ENCODE peak calls at places on chromosomes 4 and X, in six cellular contexts. One of them, this sample, is unnamed.
A peak's percentile ranks its signal among the peaks of the same experiment; 100 is the strongest.

GRCh38 chr4:161920304-161921052 is 243.3 kb downstream of the FSTL5 start:
- DNase-seq in EL: no peak
- DNase-seq in activated CD4-positive, alpha-beta T cell treated with anti-CD3 and anti-CD28 coated beads, Interleukin-2, amount 50 U/mL, for 4 hours: no peak
- DNase-seq in LHCN-M2: no peak
- DNase-seq in nucleus accumbens: no peak
- DNase-seq in A549: no peak
- DNase-seq in this sample: no peak

GRCh38 chr4:8847764-8848163 is 23.9 kb downstream of the HMX1 start:
- DNase-seq in EL: no peak
- DNase-seq in activated CD4-positive, alpha-beta T cell treated with anti-CD3 and anti-CD28 coated beads, Interleukin-2, amount 50 U/mL, for 4 hours: no peak
- DNase-seq in LHCN-M2: no peak
- DNase-seq in nucleus accumbens: no peak
- DNase-seq in A549: no peak
- DNase-seq in this sample: peak; percentile 9

GRCh38 chr4:151667025-151667424 is 93.8 kb downstream of the GATB start:
- DNase-seq in EL: no peak
- DNase-seq in activated CD4-positive, alpha-beta T cell treated with anti-CD3 and anti-CD28 coated beads, Interleukin-2, amount 50 U/mL, for 4 hours: no peak
- DNase-seq in LHCN-M2: no peak
- DNase-seq in nucleus accumbens: no peak
- DNase-seq in A549: no peak
- DNase-seq in this sample: peak; percentile 38

GRCh38 chr4:16715482-16715881 is 183.0 kb downstream of the LDB2 start:
- DNase-seq in EL: no peak
- DNase-seq in activated CD4-positive, alpha-beta T cell treated with anti-CD3 and anti-CD28 coated beads, Interleukin-2, amount 50 U/mL, for 4 hours: no peak
- DNase-seq in LHCN-M2: no peak
- DNase-seq in nucleus accumbens: no peak
- DNase-seq in A549: no peak
- DNase-seq in this sample: no peak

GRCh38 chr4:178632415-178632814 is 1190.2 kb upstream of the AGA start:
- DNase-seq in EL: no peak
- DNase-seq in activated CD4-positive, alpha-beta T cell treated with anti-CD3 and anti-CD28 coated beads, Interleukin-2, amount 50 U/mL, for 4 hours: no peak
- DNase-seq in LHCN-M2: no peak
- DNase-seq in nucleus accumbens: no peak
- DNase-seq in A549: no peak
- DNase-seq in this sample: no peak

GRCh38 chrX:9628779-9629493 is 136.7 kb downstream of the GPR143 start:
- DNase-seq in EL: no peak
- DNase-seq in activated CD4-positive, alpha-beta T cell treated with anti-CD3 and anti-CD28 coated beads, Interleukin-2, amount 50 U/mL, for 4 hours: no peak
- DNase-seq in LHCN-M2: no peak
- DNase-seq in nucleus accumbens: no peak
- DNase-seq in A549: no peak
- DNase-seq in this sample: no peak

GRCh38 chr4:126046081-126046614 is 731.4 kb downstream of the FAT4 start:
- DNase-seq in EL: no peak
- DNase-seq in activated CD4-positive, alpha-beta T cell treated with anti-CD3 and anti-CD28 coated beads, Interleukin-2, amount 50 U/mL, for 4 hours: no peak
- DNase-seq in LHCN-M2: peak; percentile 57
- DNase-seq in nucleus accumbens: no peak
- DNase-seq in A549: no peak
- DNase-seq in this sample: peak; percentile 40

GRCh38 chrX:95629737-95630136 is 1054.9 kb upstream of the DIAPH2 start:
- DNase-seq in EL: no peak
- DNase-seq in activated CD4-positive, alpha-beta T cell treated with anti-CD3 and anti-CD28 coated beads, Interleukin-2, amount 50 U/mL, for 4 hours: no peak
- DNase-seq in LHCN-M2: no peak
- DNase-seq in nucleus accumbens: no peak
- DNase-seq in A549: no peak
- DNase-seq in this sample: no peak

GRCh38 chr4:56217383-56217890 is 169.9 kb downstream of the AASDH start:
- DNase-seq in EL: no peak
- DNase-seq in activated CD4-positive, alpha-beta T cell treated with anti-CD3 and anti-CD28 coated beads, Interleukin-2, amount 50 U/mL, for 4 hours: no peak
- DNase-seq in LHCN-M2: no peak
- DNase-seq in nucleus accumbens: no peak
- DNase-seq in A549: no peak
- DNase-seq in this sample: no peak

GRCh38 chrX:3175659-3176438 is 134.6 kb downstream of the ARSF start:
- DNase-seq in EL: peak; percentile 53
- DNase-seq in activated CD4-positive, alpha-beta T cell treated with anti-CD3 and anti-CD28 coated beads, Interleukin-2, amount 50 U/mL, for 4 hours: no peak
- DNase-seq in LHCN-M2: no peak
- DNase-seq in nucleus accumbens: no peak
- DNase-seq in A549: no peak
- DNase-seq in this sample: peak; percentile 22

GRCh38 chr4:1767770-1768366 is 25.2 kb upstream of the FGFR3 start:
- DNase-seq in EL: peak; percentile 27
- DNase-seq in activated CD4-positive, alpha-beta T cell treated with anti-CD3 and anti-CD28 coated beads, Interleukin-2, amount 50 U/mL, for 4 hours: no peak
- DNase-seq in LHCN-M2: no peak
- DNase-seq in nucleus accumbens: no peak
- DNase-seq in A549: peak; percentile 68
- DNase-seq in this sample: peak; percentile 47

GRCh38 chr4:39410415-39410814 is 3.7 kb downstream of the KLB start:
- DNase-seq in EL: no peak
- DNase-seq in activated CD4-positive, alpha-beta T cell treated with anti-CD3 and anti-CD28 coated beads, Interleukin-2, amount 50 U/mL, for 4 hours: no peak
- DNase-seq in LHCN-M2: peak; percentile 25
- DNase-seq in nucleus accumbens: no peak
- DNase-seq in A549: peak; percentile 36
- DNase-seq in this sample: peak; percentile 9

GRCh38 chr4:157819693-157820464 is 352.9 kb downstream of the GASK1B start:
- DNase-seq in EL: no peak
- DNase-seq in activated CD4-positive, alpha-beta T cell treated with anti-CD3 and anti-CD28 coated beads, Interleukin-2, amount 50 U/mL, for 4 hours: no peak
- DNase-seq in LHCN-M2: no peak
- DNase-seq in nucleus accumbens: no peak
- DNase-seq in A549: no peak
- DNase-seq in this sample: no peak

GRCh38 chr4:116796022-116796421 is 289.4 kb downstream of the TRAM1L1 start:
- DNase-seq in EL: no peak
- DNase-seq in activated CD4-positive, alpha-beta T cell treated with anti-CD3 and anti-CD28 coated beads, Interleukin-2, amount 50 U/mL, for 4 hours: no peak
- DNase-seq in LHCN-M2: no peak
- DNase-seq in nucleus accumbens: no peak
- DNase-seq in A549: no peak
- DNase-seq in this sample: no peak

GRCh38 chr4:187432310-187432709 is 563.3 kb upstream of the ZFP42 start:
- DNase-seq in EL: no peak
- DNase-seq in activated CD4-positive, alpha-beta T cell treated with anti-CD3 and anti-CD28 coated beads, Interleukin-2, amount 50 U/mL, for 4 hours: no peak
- DNase-seq in LHCN-M2: no peak
- DNase-seq in nucleus accumbens: no peak
- DNase-seq in A549: no peak
- DNase-seq in this sample: no peak

GRCh38 chr4:123024710-123025109 is 102.3 kb upstream of the NUDT6 start:
- DNase-seq in EL: no peak
- DNase-seq in activated CD4-positive, alpha-beta T cell treated with anti-CD3 and anti-CD28 coated beads, Interleukin-2, amount 50 U/mL, for 4 hours: no peak
- DNase-seq in LHCN-M2: no peak
- DNase-seq in nucleus accumbens: no peak
- DNase-seq in A549: no peak
- DNase-seq in this sample: no peak

GRCh38 chr4:150176559-150176958 is 98.3 kb downstream of the DCLK2 start:
- DNase-seq in EL: peak; percentile 68
- DNase-seq in activated CD4-positive, alpha-beta T cell treated with anti-CD3 and anti-CD28 coated beads, Interleukin-2, amount 50 U/mL, for 4 hours: no peak
- DNase-seq in LHCN-M2: peak; percentile 46
- DNase-seq in nucleus accumbens: no peak
- DNase-seq in A549: no peak
- DNase-seq in this sample: peak; percentile 83

GRCh38 chr4:114417214-114417613 is 181.4 kb upstream of the UGT8 start:
- DNase-seq in EL: no peak
- DNase-seq in activated CD4-positive, alpha-beta T cell treated with anti-CD3 and anti-CD28 coated beads, Interleukin-2, amount 50 U/mL, for 4 hours: no peak
- DNase-seq in LHCN-M2: no peak
- DNase-seq in nucleus accumbens: no peak
- DNase-seq in A549: no peak
- DNase-seq in this sample: no peak

GRCh38 chrX:131942045-131942444 is 81.1 kb upstream of the STK26 start:
- DNase-seq in EL: no peak
- DNase-seq in activated CD4-positive, alpha-beta T cell treated with anti-CD3 and anti-CD28 coated beads, Interleukin-2, amount 50 U/mL, for 4 hours: no peak
- DNase-seq in LHCN-M2: no peak
- DNase-seq in nucleus accumbens: no peak
- DNase-seq in A549: no peak
- DNase-seq in this sample: no peak

GRCh38 chr4:176635372-176636261 is 157.1 kb downstream of the VEGFC start:
- DNase-seq in EL: peak; percentile 87
- DNase-seq in activated CD4-positive, alpha-beta T cell treated with anti-CD3 and anti-CD28 coated beads, Interleukin-2, amount 50 U/mL, for 4 hours: no peak
- DNase-seq in LHCN-M2: peak; percentile 93
- DNase-seq in nucleus accumbens: no peak
- DNase-seq in A549: peak; percentile 97
- DNase-seq in this sample: peak; percentile 76

GRCh38 chr4:40990202-40990898 is 224.0 kb downstream of the APBB2 start:
- DNase-seq in EL: peak; percentile 98
- DNase-seq in activated CD4-positive, alpha-beta T cell treated with anti-CD3 and anti-CD28 coated beads, Interleukin-2, amount 50 U/mL, for 4 hours: no peak
- DNase-seq in LHCN-M2: peak; percentile 97
- DNase-seq in nucleus accumbens: no peak
- DNase-seq in A549: peak; percentile 89
- DNase-seq in this sample: peak; percentile 80

GRCh38 chr4:111788046-111788642 is 357.1 kb upstream of the FAM241A start:
- DNase-seq in EL: no peak
- DNase-seq in activated CD4-positive, alpha-beta T cell treated with anti-CD3 and anti-CD28 coated beads, Interleukin-2, amount 50 U/mL, for 4 hours: no peak
- DNase-seq in LHCN-M2: no peak
- DNase-seq in nucleus accumbens: no peak
- DNase-seq in A549: no peak
- DNase-seq in this sample: no peak

GRCh38 chrX:54358424-54359211 is 772 bp upstream of the WNK3 start:
- DNase-seq in EL: peak; percentile 1
- DNase-seq in activated CD4-positive, alpha-beta T cell treated with anti-CD3 and anti-CD28 coated beads, Interleukin-2, amount 50 U/mL, for 4 hours: peak; percentile 20
- DNase-seq in LHCN-M2: no peak
- DNase-seq in nucleus accumbens: peak; percentile 69
- DNase-seq in A549: no peak
- DNase-seq in this sample: no peak

GRCh38 chrX:63513825-63514574 is 162.9 kb upstream of the SPIN4 start:
- DNase-seq in EL: peak; percentile 75
- DNase-seq in activated CD4-positive, alpha-beta T cell treated with anti-CD3 and anti-CD28 coated beads, Interleukin-2, amount 50 U/mL, for 4 hours: no peak
- DNase-seq in LHCN-M2: peak; percentile 79
- DNase-seq in nucleus accumbens: no peak
- DNase-seq in A549: no peak
- DNase-seq in this sample: peak; percentile 70

GRCh38 chr4:107366016-107366415 is 329.9 kb upstream of the DKK2 start:
- DNase-seq in EL: no peak
- DNase-seq in activated CD4-positive, alpha-beta T cell treated with anti-CD3 and anti-CD28 coated beads, Interleukin-2, amount 50 U/mL, for 4 hours: no peak
- DNase-seq in LHCN-M2: no peak
- DNase-seq in nucleus accumbens: no peak
- DNase-seq in A549: no peak
- DNase-seq in this sample: no peak

This sample was measured in myocyte.